ENCODE peak calls at places on chromosomes 7 and 10, in eight cellular contexts. W is GM13977, V is heart right ventricle, A is AG09319, E is cardiac muscle cell, T is transverse colon, K is lower lobe of right lung, M is DND-41. F is an unnamed sample.

GRCh38 chr10:47306429-47307210 is 6.6 kb downstream of the GDF10 start:
- DNase-seq in K (no peak), M (peak; percentile 18), V (no peak), T (no peak), A (no peak), W (no peak), E (no peak), F (no peak)

GRCh38 chr10:89869180-89869579 is 167.8 kb downstream of the KIF20B start:
- DNase-seq in A (no peak), T (no peak), V (no peak), W (no peak), M (no peak), K (no peak), E (peak; percentile 61), F (no peak)

GRCh38 chr7:159093351-159093971 is 51.2 kb downstream of the VIPR2 start:
- DNase-seq in V (no peak), E (no peak), K (no peak), T (peak; percentile 5), M (no peak), W (no peak), A (no peak), F (no peak)

GRCh38 chr10:8069627-8070026 is 15.1 kb downstream of the GATA3 start:
- DNase-seq in V (no peak), A (no peak), K (no peak), E (no peak), T (no peak), W (no peak), M (no peak), F (no peak)

GRCh38 chr7:79436378-79436777 is 17.1 kb downstream of the MAGI2 start:
- DNase-seq in M (no peak), K (no peak), V (no peak), W (no peak), A (no peak), E (no peak), T (no peak), F (no peak)

GRCh38 chr7:98869001-98869373 is 827 bp downstream of the TMEM130 start:
- DNase-seq in W (no peak), K (no peak), M (no peak), E (no peak), T (no peak), A (no peak), V (no peak), F (no peak)

GRCh38 chr10:53491774-53492173 is 719.2 kb upstream of the MBL2 start:
- DNase-seq in T (no peak), A (no peak), V (no peak), W (no peak), E (no peak), M (no peak), K (no peak), F (no peak)

GRCh38 chr10:79446451-79447020 is 1.1 kb upstream of the ZCCHC24 start:
- DNase-seq in T (peak; percentile 58), E (peak; percentile 53), V (peak; percentile 79), K (peak; percentile 83), A (no peak), W (no peak), M (peak; percentile 41), F (no peak)

GRCh38 chr10:101438881-101439391 is 85.0 kb downstream of the BTRC start:
- DNase-seq in A (no peak), W (no peak), T (no peak), V (no peak), M (no peak), E (no peak), K (no peak), F (no peak)

GRCh38 chr10:42488416-42488815 is 150.0 kb downstream of the ZNF33B start:
- DNase-seq in K (no peak), V (no peak), T (no peak), A (peak; percentile 38), W (no peak), E (peak; percentile 17), M (no peak), F (no peak)

GRCh38 chr10:86117051-86117450 is 249.5 kb downstream of the GRID1 start:
- DNase-seq in A (no peak), M (no peak), V (no peak), T (no peak), W (no peak), K (no peak), E (no peak), F (no peak)

GRCh38 chr7:79405368-79405767 is 48.1 kb downstream of the MAGI2 start:
- DNase-seq in T (no peak), K (no peak), E (no peak), W (no peak), A (no peak), V (no peak), M (no peak), F (no peak)

GRCh38 chr7:98556288-98556687 is 60.8 kb upstream of the NPTX2 start:
- DNase-seq in K (no peak), T (no peak), E (no peak), M (no peak), A (no peak), W (no peak), V (no peak), F (no peak)

GRCh38 chr7:80330434-80330833 is 181.4 kb downstream of the GNAT3 start:
- DNase-seq in E (peak; percentile 42), W (no peak), K (no peak), V (no peak), T (no peak), A (peak; percentile 45), M (no peak), F (no peak)

GRCh38 chr10:35442006-35442405 is 105.7 kb downstream of the CCNY start:
- DNase-seq in E (no peak), T (no peak), M (no peak), W (no peak), A (no peak), K (no peak), V (no peak), F (no peak)

GRCh38 chr10:115975031-115975430 is 298.0 kb downstream of the GFRA1 start:
- DNase-seq in T (no peak), M (no peak), W (no peak), K (no peak), E (no peak), A (no peak), V (no peak), F (no peak)

GRCh38 chr10:43417950-43418768 is 9.2 kb upstream of the HNRNPF start:
- DNase-seq in T (no peak), K (no peak), V (no peak), E (peak; percentile 31), A (no peak), W (peak; percentile 76), M (peak; percentile 77), F (peak; percentile 41)

GRCh38 chr7:138004046-138004445 is 2.2 kb upstream of the CREB3L2 start:
- DNase-seq in T (no peak), A (no peak), K (no peak), M (no peak), W (no peak), E (no peak), V (no peak), F (no peak)

GRCh38 chr10:11249134-11249533 is 231.5 kb downstream of the CELF2 start:
- DNase-seq in A (no peak), T (no peak), E (no peak), K (no peak), M (no peak), W (no peak), V (no peak), F (no peak)

GRCh38 chr7:1533569-1534329 is 3.2 kb downstream of the MAFK start:
- DNase-seq in A (peak; percentile 41), K (no peak), E (peak; percentile 52), W (peak; percentile 73), V (peak; percentile 65), T (peak; percentile 59), M (no peak), F (no peak)

GRCh38 chr10:94069884-94070283 is 76.2 kb downstream of the PLCE1 start:
- DNase-seq in T (no peak), V (no peak), A (no peak), K (no peak), M (no peak), W (no peak), E (peak; percentile 52), F (no peak)

GRCh38 chr7:139589474-139589873 is 66.0 kb downstream of the CLEC2L start:
- DNase-seq in A (no peak), M (no peak), K (no peak), W (no peak), V (no peak), E (no peak), T (no peak), F (no peak)

GRCh38 chr7:80910228-80910627 is 8.6 kb downstream of the SEMA3C start:
- DNase-seq in E (no peak), T (no peak), W (no peak), M (no peak), V (no peak), K (no peak), A (no peak), F (no peak)

GRCh38 chr7:50752422-50752821 is 30.3 kb downstream of the GRB10 start:
- DNase-seq in V (no peak), W (no peak), M (no peak), E (no peak), K (no peak), A (no peak), T (no peak), F (no peak)
- TF ChIP-seq CTCF in V (no peak), W (no peak), M (no peak), E (no peak), K (no peak), A (no peak), T (no peak), F (no peak)

GRCh38 chr7:44967571-44968446 is 11.0 kb downstream of the MYO1G start:
- DNase-seq in E (peak; percentile 42), M (no peak), T (no peak), W (no peak), K (no peak), V (no peak), A (no peak), F (no peak)
- TF ChIP-seq CTCF in E (peak; percentile 39), M (no peak), T (no peak), W (no peak), K (peak; percentile 28), V (peak; percentile 40), A (peak; percentile 10), F (peak; percentile 21)

DNA sequence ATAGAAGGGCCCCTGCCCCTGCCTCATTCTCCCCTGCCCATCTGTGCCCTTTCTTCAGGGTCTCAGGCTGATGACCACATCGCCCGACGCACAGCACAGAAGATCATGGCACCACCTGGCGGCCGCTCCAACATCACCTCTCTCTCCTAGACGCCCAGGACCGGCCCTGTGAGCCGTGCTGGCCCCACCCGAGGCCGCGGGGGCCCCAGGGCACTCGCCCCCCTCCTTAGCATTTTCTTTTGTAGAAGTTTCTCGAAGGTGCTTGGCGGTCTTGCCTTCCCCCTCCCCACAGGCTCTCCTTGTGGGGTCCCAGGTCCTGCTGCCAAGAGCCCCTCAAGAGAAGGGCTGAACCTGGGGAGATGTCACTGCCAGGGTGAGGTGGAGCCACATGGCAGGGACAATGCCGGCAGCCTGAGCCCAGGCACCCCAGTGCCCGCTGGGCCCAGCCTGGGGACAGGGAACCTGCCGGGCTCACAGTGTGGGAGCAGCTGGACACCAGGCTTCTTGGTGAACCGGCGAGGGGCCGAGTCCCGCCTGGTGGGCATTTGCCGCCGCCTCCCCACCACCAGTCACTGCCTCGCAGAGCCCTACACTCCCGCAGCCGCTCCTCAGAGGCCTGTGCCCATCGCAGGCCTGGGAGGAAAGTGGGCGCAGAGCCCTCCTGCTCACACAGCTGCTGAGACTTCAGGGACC is 18.2 kb downstream of the DPYSL4 start:
- DNase-seq in M (no peak), E (no peak), V (no peak), A (no peak), T (no peak), W (no peak), K (peak; percentile 41), F (no peak)
- TF ChIP-seq CTCF in M (no peak), E (no peak), V (no peak), A (no peak), T (no peak), W (no peak), K (no peak), F (no peak)

GRCh38 chr7:106793015-106793651 is 71.9 kb upstream of the PIK3CG start:
- DNase-seq in K (no peak), W (peak; percentile 41), V (no peak), A (no peak), E (peak; percentile 40), T (no peak), M (no peak), F (peak; percentile 70)
- TF ChIP-seq CTCF in K (peak; percentile 64), W (peak; percentile 73), V (peak; percentile 71), A (peak; percentile 41), E (peak; percentile 48), T (peak; percentile 58), M (peak; percentile 73), F (peak; percentile 84)